ENCODE peak calls at places on chromosomes 3 and 15, in nine cellular contexts. One of them, this sample, is unnamed.

GRCh38 chr15:64869501-64869900 is 27.8 kb downstream of the PLEKHO2 start:
- DNase-seq in A673: no peak
- DNase-seq in hepatocyte: no peak
- DNase-seq in naive thymus-derived CD4-positive, alpha-beta T cell: no peak
- DNase-seq in MM.1S: no peak
- DNase-seq in GM23338: no peak
- DNase-seq in lung: no peak
- DNase-seq in left lung: no peak
- DNase-seq in IMR-90: no peak
- DNase-seq in this sample: no peak

GRCh38 chr3:170689218-170689874 is 103.5 kb upstream of the SLC7A14 start:
- DNase-seq in A673: peak
- DNase-seq in hepatocyte: peak
- DNase-seq in naive thymus-derived CD4-positive, alpha-beta T cell: no peak
- DNase-seq in MM.1S: no peak
- DNase-seq in GM23338: peak
- DNase-seq in lung: peak
- DNase-seq in left lung: peak
- DNase-seq in IMR-90: peak
- DNase-seq in this sample: peak

GRCh38 chr3:172415323-172415722 is 32.9 kb downstream of the GHSR start:
- DNase-seq in A673: no peak
- DNase-seq in hepatocyte: no peak
- DNase-seq in naive thymus-derived CD4-positive, alpha-beta T cell: no peak
- DNase-seq in MM.1S: peak
- DNase-seq in GM23338: no peak
- DNase-seq in lung: no peak
- DNase-seq in left lung: no peak
- DNase-seq in IMR-90: no peak
- DNase-seq in this sample: no peak

GRCh38 chr3:14861031-14861430 is 42.3 kb downstream of the FGD5 start:
- DNase-seq in A673: no peak
- DNase-seq in hepatocyte: no peak
- DNase-seq in naive thymus-derived CD4-positive, alpha-beta T cell: no peak
- DNase-seq in MM.1S: no peak
- DNase-seq in GM23338: no peak
- DNase-seq in lung: no peak
- DNase-seq in left lung: no peak
- DNase-seq in IMR-90: no peak
- DNase-seq in this sample: peak

GRCh38 chr15:49096090-49096750 is 50.0 kb upstream of the SECISBP2L start:
- DNase-seq in A673: no peak
- DNase-seq in hepatocyte: peak
- DNase-seq in naive thymus-derived CD4-positive, alpha-beta T cell: no peak
- DNase-seq in MM.1S: no peak
- DNase-seq in GM23338: no peak
- DNase-seq in lung: no peak
- DNase-seq in left lung: no peak
- DNase-seq in IMR-90: no peak
- DNase-seq in this sample: no peak

GRCh38 chr3:87041191-87041590 is 50.2 kb upstream of the VGLL3 start:
- DNase-seq in A673: no peak
- DNase-seq in hepatocyte: no peak
- DNase-seq in naive thymus-derived CD4-positive, alpha-beta T cell: no peak
- DNase-seq in MM.1S: no peak
- DNase-seq in GM23338: no peak
- DNase-seq in lung: no peak
- DNase-seq in left lung: no peak
- DNase-seq in IMR-90: no peak
- DNase-seq in this sample: no peak

GRCh38 chr3:134249442-134249841 is 1.2 kb downstream of the RYK start:
- DNase-seq in A673: no peak
- DNase-seq in hepatocyte: no peak
- DNase-seq in naive thymus-derived CD4-positive, alpha-beta T cell: no peak
- DNase-seq in MM.1S: no peak
- DNase-seq in GM23338: no peak
- DNase-seq in lung: no peak
- DNase-seq in left lung: no peak
- DNase-seq in IMR-90: no peak
- DNase-seq in this sample: peak

GRCh38 chr15:34366271-34367043 is 539 bp downstream of the LPCAT4 start:
- DNase-seq in A673: peak
- DNase-seq in hepatocyte: peak
- DNase-seq in naive thymus-derived CD4-positive, alpha-beta T cell: peak
- DNase-seq in MM.1S: peak
- DNase-seq in GM23338: peak
- DNase-seq in lung: peak
- DNase-seq in left lung: peak
- DNase-seq in IMR-90: peak
- DNase-seq in this sample: peak

GRCh38 chr15:79872358-79873017 is 24.3 kb downstream of the MTHFS start:
- DNase-seq in A673: no peak
- DNase-seq in hepatocyte: no peak
- DNase-seq in naive thymus-derived CD4-positive, alpha-beta T cell: peak
- DNase-seq in MM.1S: no peak
- DNase-seq in GM23338: peak
- DNase-seq in lung: no peak
- DNase-seq in left lung: peak
- DNase-seq in IMR-90: peak
- DNase-seq in this sample: peak

GRCh38 chr15:87667643-87668042 is 588.9 kb downstream of the NTRK3 start:
- DNase-seq in A673: no peak
- DNase-seq in hepatocyte: no peak
- DNase-seq in naive thymus-derived CD4-positive, alpha-beta T cell: no peak
- DNase-seq in MM.1S: no peak
- DNase-seq in GM23338: no peak
- DNase-seq in lung: no peak
- DNase-seq in left lung: no peak
- DNase-seq in IMR-90: no peak
- DNase-seq in this sample: no peak

GRCh38 chr15:75176404-75176761 is 25.3 kb upstream of the C15orf39 start:
- DNase-seq in A673: no peak
- DNase-seq in hepatocyte: peak
- DNase-seq in naive thymus-derived CD4-positive, alpha-beta T cell: no peak
- DNase-seq in MM.1S: no peak
- DNase-seq in GM23338: no peak
- DNase-seq in lung: no peak
- DNase-seq in left lung: no peak
- DNase-seq in IMR-90: no peak
- DNase-seq in this sample: no peak
- H3K4me3 ChIP-seq in A673: no peak
- H3K4me3 ChIP-seq in hepatocyte: no peak
- H3K4me3 ChIP-seq in naive thymus-derived CD4-positive, alpha-beta T cell: no peak
- H3K4me3 ChIP-seq in MM.1S: no peak
- H3K4me3 ChIP-seq in GM23338: no peak
- H3K4me3 ChIP-seq in lung: no peak
- H3K4me3 ChIP-seq in left lung: no peak
- H3K4me3 ChIP-seq in IMR-90: no peak
- H3K4me3 ChIP-seq in this sample: no peak

DNA sequence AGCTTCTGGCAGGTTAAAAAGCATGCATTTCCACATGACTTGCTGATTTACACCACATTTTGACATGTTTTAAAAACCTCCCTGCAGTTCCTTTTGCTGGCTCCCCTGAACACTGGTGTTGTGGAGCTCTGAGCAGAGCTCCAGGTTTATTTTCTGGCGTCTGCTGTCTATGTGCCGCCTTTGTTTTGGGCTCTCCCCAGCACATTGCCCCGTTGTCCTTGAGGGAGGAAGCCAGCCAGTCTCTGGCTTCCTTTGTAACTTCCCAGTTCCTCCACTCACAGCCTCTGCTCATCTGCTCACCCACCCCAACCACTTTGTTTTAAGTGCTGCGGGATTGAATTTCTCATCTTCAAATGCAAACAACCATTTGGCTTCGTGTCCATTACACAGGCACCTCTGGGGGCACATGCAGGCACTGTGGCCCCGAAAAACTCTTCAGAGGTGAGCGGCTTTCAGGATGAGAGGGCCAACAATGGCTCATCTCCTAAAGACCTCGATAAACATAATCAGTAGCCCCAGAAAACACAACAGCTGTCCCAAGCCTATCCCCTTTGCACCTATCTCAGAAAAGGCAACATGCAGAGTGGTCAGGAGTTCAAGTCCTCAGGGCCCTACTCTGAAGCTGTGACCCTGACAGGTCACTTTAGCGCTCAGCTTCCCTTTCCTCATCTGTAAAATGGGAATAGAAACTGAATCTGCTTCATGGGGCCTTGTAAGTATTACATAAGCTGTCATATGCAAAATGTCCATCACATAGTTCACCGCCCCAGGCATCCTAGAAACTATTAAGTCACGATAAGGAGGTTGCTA is 1.4 kb upstream of the MEF2A start:
- DNase-seq in A673: peak
- DNase-seq in hepatocyte: peak
- DNase-seq in naive thymus-derived CD4-positive, alpha-beta T cell: peak
- DNase-seq in MM.1S: no peak
- DNase-seq in GM23338: no peak
- DNase-seq in lung: no peak
- DNase-seq in left lung: peak
- DNase-seq in IMR-90: peak
- DNase-seq in this sample: peak
- H3K4me3 ChIP-seq in A673: peak
- H3K4me3 ChIP-seq in hepatocyte: peak
- H3K4me3 ChIP-seq in naive thymus-derived CD4-positive, alpha-beta T cell: peak
- H3K4me3 ChIP-seq in MM.1S: peak
- H3K4me3 ChIP-seq in GM23338: peak
- H3K4me3 ChIP-seq in lung: no peak
- H3K4me3 ChIP-seq in left lung: peak
- H3K4me3 ChIP-seq in IMR-90: peak
- H3K4me3 ChIP-seq in this sample: peak

DNA sequence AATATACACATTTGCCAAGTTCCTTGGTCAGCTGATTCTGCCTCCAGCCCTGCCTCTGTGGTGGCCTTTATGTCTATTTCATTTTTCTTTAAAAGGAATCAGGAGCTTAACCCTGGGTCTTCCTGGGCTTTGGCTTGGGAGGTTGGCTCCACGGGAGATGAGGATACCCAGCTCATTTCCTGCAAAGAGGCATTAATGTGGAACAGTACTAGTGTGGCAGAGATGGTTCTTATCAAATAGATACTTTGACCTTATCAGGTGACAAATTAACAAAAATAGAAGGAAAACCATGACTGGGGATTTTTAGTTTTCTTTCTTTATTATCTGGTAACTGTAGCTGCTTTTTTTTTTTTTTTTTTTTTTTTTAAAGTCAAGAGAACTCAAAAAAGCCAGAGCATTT is 42.8 kb downstream of the BBS4 start:
- DNase-seq in A673: no peak
- DNase-seq in hepatocyte: no peak
- DNase-seq in naive thymus-derived CD4-positive, alpha-beta T cell: no peak
- DNase-seq in MM.1S: no peak
- DNase-seq in GM23338: no peak
- DNase-seq in lung: no peak
- DNase-seq in left lung: no peak
- DNase-seq in IMR-90: no peak
- DNase-seq in this sample: no peak
- H3K4me3 ChIP-seq in A673: no peak
- H3K4me3 ChIP-seq in hepatocyte: no peak
- H3K4me3 ChIP-seq in naive thymus-derived CD4-positive, alpha-beta T cell: no peak
- H3K4me3 ChIP-seq in MM.1S: no peak
- H3K4me3 ChIP-seq in GM23338: no peak
- H3K4me3 ChIP-seq in lung: no peak
- H3K4me3 ChIP-seq in left lung: no peak
- H3K4me3 ChIP-seq in IMR-90: no peak
- H3K4me3 ChIP-seq in this sample: no peak

DNA sequence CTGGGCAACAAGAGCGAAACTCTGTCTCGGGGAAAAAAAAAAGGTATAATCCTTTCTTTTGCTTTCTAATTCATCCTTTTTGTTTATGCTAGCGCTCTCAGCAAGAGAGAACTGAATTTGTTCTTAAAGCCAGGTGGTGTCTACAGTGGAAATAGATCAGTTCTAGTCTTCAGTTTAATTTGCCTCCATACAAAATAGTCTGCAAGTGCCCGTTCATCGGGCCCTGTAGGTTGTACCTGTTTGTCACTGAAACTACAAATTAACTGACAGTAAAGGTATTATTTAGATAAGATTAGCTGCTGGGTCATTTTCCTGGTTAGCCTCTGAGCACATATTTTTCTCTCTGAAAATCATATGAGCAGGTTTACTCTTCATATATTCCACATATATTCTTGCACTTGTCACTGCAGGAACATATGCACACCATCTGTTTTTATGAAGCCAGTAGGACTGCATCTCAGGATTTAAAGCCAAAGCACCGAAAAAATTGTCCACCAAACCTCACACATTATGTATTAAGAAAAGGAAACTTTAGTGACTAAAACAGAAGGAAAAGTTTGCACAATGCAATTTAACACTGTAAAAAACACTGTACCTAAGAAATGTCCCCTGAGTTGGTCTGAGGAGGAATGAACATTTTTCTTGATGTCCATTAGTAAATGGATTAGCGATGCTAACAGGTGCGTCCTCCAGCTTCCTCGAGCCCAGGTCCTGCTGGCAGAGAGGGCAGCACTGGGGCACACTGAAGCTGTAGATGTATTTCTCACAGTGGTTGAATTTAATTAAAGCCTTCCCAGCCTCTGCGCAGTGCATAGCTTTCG is 437 bp downstream of the MKRN2OS start:
- DNase-seq in A673: no peak
- DNase-seq in hepatocyte: no peak
- DNase-seq in naive thymus-derived CD4-positive, alpha-beta T cell: no peak
- DNase-seq in MM.1S: no peak
- DNase-seq in GM23338: no peak
- DNase-seq in lung: no peak
- DNase-seq in left lung: no peak
- DNase-seq in IMR-90: no peak
- DNase-seq in this sample: no peak
- H3K4me3 ChIP-seq in A673: no peak
- H3K4me3 ChIP-seq in hepatocyte: peak
- H3K4me3 ChIP-seq in naive thymus-derived CD4-positive, alpha-beta T cell: no peak
- H3K4me3 ChIP-seq in MM.1S: no peak
- H3K4me3 ChIP-seq in GM23338: peak
- H3K4me3 ChIP-seq in lung: no peak
- H3K4me3 ChIP-seq in left lung: peak
- H3K4me3 ChIP-seq in IMR-90: no peak
- H3K4me3 ChIP-seq in this sample: no peak

DNA sequence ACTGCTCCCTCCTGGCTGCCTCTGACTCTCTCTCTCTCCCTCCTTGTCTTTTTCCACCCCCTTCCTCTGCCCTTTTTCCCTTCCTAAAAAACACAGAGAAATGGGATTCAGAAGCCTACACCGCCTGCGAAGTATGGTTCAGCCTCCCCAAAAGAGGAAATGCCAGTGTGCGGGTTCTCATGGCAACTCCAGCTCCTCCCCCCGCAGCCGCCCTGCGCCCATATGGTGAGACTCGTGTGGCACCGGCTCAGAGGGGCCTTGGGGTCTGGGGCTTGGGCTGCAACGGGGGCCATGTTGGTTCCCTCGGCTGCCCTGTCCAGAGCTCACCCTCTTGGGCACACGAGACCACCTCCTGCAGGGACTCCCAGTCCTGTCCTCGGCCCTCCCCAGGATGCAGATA is 23.6 kb upstream of the LINGO1 start:
- DNase-seq in A673: no peak
- DNase-seq in hepatocyte: no peak
- DNase-seq in naive thymus-derived CD4-positive, alpha-beta T cell: no peak
- DNase-seq in MM.1S: no peak
- DNase-seq in GM23338: no peak
- DNase-seq in lung: no peak
- DNase-seq in left lung: no peak
- DNase-seq in IMR-90: no peak
- DNase-seq in this sample: no peak
- H3K4me3 ChIP-seq in A673: no peak
- H3K4me3 ChIP-seq in hepatocyte: no peak
- H3K4me3 ChIP-seq in naive thymus-derived CD4-positive, alpha-beta T cell: no peak
- H3K4me3 ChIP-seq in MM.1S: no peak
- H3K4me3 ChIP-seq in GM23338: no peak
- H3K4me3 ChIP-seq in lung: no peak
- H3K4me3 ChIP-seq in left lung: no peak
- H3K4me3 ChIP-seq in IMR-90: no peak
- H3K4me3 ChIP-seq in this sample: no peak

This sample was measured in cardiac fibroblast.